ENCODE peak calls at places on chromosomes 13 and 19, in eight cellular contexts. One of them, this sample, is unnamed.

GRCh38 chr13:27830010-27830409 is 37.7 kb downstream of the GSX1 start:
- DNase-seq in ovary: peak
- DNase-seq in fibroblast of lung: peak
- DNase-seq in pancreas: peak
- DNase-seq in caudate nucleus: peak
- DNase-seq in tibial nerve: peak
- DNase-seq in brain microvascular endothelial cell: no peak
- DNase-seq in GM23338: peak
- DNase-seq in this sample: no peak

GRCh38 chr13:72953391-72953960 is 105.3 kb upstream of the KLF5 start:
- DNase-seq in ovary: no peak
- DNase-seq in fibroblast of lung: no peak
- DNase-seq in pancreas: peak
- DNase-seq in caudate nucleus: no peak
- DNase-seq in tibial nerve: no peak
- DNase-seq in brain microvascular endothelial cell: no peak
- DNase-seq in GM23338: no peak
- DNase-seq in this sample: no peak

GRCh38 chr19:54287456-54287855 is 6.5 kb upstream of the LILRB2 start:
- DNase-seq in ovary: no peak
- DNase-seq in fibroblast of lung: peak
- DNase-seq in pancreas: no peak
- DNase-seq in caudate nucleus: no peak
- DNase-seq in tibial nerve: no peak
- DNase-seq in brain microvascular endothelial cell: peak
- DNase-seq in GM23338: no peak
- DNase-seq in this sample: no peak

GRCh38 chr13:35826626-35827254 is 304.4 kb downstream of the DCLK1 start:
- DNase-seq in ovary: no peak
- DNase-seq in fibroblast of lung: no peak
- DNase-seq in pancreas: no peak
- DNase-seq in caudate nucleus: no peak
- DNase-seq in tibial nerve: no peak
- DNase-seq in brain microvascular endothelial cell: no peak
- DNase-seq in GM23338: peak
- DNase-seq in this sample: no peak

GRCh38 chr19:10848208-10848843 is at the start of gene C19orf38:
- DNase-seq in ovary: no peak
- DNase-seq in fibroblast of lung: no peak
- DNase-seq in pancreas: no peak
- DNase-seq in caudate nucleus: no peak
- DNase-seq in tibial nerve: no peak
- DNase-seq in brain microvascular endothelial cell: no peak
- DNase-seq in GM23338: no peak
- DNase-seq in this sample: no peak

GRCh38 chr13:97015661-97016350 is 21.5 kb upstream of the OXGR1 start:
- DNase-seq in ovary: no peak
- DNase-seq in fibroblast of lung: peak
- DNase-seq in pancreas: no peak
- DNase-seq in caudate nucleus: no peak
- DNase-seq in tibial nerve: no peak
- DNase-seq in brain microvascular endothelial cell: peak
- DNase-seq in GM23338: no peak
- DNase-seq in this sample: no peak

GRCh38 chr19:18777725-18778389 is 13.2 kb downstream of the COMP start:
- DNase-seq in ovary: no peak
- DNase-seq in fibroblast of lung: no peak
- DNase-seq in pancreas: peak
- DNase-seq in caudate nucleus: no peak
- DNase-seq in tibial nerve: no peak
- DNase-seq in brain microvascular endothelial cell: no peak
- DNase-seq in GM23338: no peak
- DNase-seq in this sample: no peak

GRCh38 chr19:18414504-18415176 is 4.6 kb upstream of the SSBP4 start:
- DNase-seq in ovary: peak
- DNase-seq in fibroblast of lung: no peak
- DNase-seq in pancreas: no peak
- DNase-seq in caudate nucleus: no peak
- DNase-seq in tibial nerve: no peak
- DNase-seq in brain microvascular endothelial cell: peak
- DNase-seq in GM23338: peak
- DNase-seq in this sample: no peak

GRCh38 chr13:26487781-26488180 is 69.7 kb upstream of the WASF3 start:
- DNase-seq in ovary: no peak
- DNase-seq in fibroblast of lung: no peak
- DNase-seq in pancreas: no peak
- DNase-seq in caudate nucleus: no peak
- DNase-seq in tibial nerve: no peak
- DNase-seq in brain microvascular endothelial cell: no peak
- DNase-seq in GM23338: no peak
- DNase-seq in this sample: no peak

GRCh38 chr19:58543826-58544590 is at the start of gene TRIM28:
- DNase-seq in ovary: peak
- DNase-seq in fibroblast of lung: peak
- DNase-seq in pancreas: peak
- DNase-seq in caudate nucleus: no peak
- DNase-seq in tibial nerve: peak
- DNase-seq in brain microvascular endothelial cell: peak
- DNase-seq in GM23338: peak
- DNase-seq in this sample: peak

GRCh38 chr13:21668665-21669599 is 1.9 kb upstream of the FGF9 start:
- DNase-seq in ovary: no peak
- DNase-seq in fibroblast of lung: peak
- DNase-seq in pancreas: peak
- DNase-seq in caudate nucleus: no peak
- DNase-seq in tibial nerve: no peak
- DNase-seq in brain microvascular endothelial cell: peak
- DNase-seq in GM23338: peak
- DNase-seq in this sample: no peak

GRCh38 chr13:44388427-44388826 is 14.8 kb downstream of the SERP2 start:
- DNase-seq in ovary: no peak
- DNase-seq in fibroblast of lung: no peak
- DNase-seq in pancreas: no peak
- DNase-seq in caudate nucleus: no peak
- DNase-seq in tibial nerve: no peak
- DNase-seq in brain microvascular endothelial cell: no peak
- DNase-seq in GM23338: peak
- DNase-seq in this sample: no peak

GRCh38 chr13:95217920-95218830 is 83.1 kb downstream of the ABCC4 start:
- DNase-seq in ovary: no peak
- DNase-seq in fibroblast of lung: no peak
- DNase-seq in pancreas: no peak
- DNase-seq in caudate nucleus: no peak
- DNase-seq in tibial nerve: no peak
- DNase-seq in brain microvascular endothelial cell: no peak
- DNase-seq in GM23338: no peak
- DNase-seq in this sample: no peak

GRCh38 chr13:44726214-44726613 is 150.1 kb upstream of the TSC22D1 start:
- DNase-seq in ovary: no peak
- DNase-seq in fibroblast of lung: peak
- DNase-seq in pancreas: no peak
- DNase-seq in caudate nucleus: no peak
- DNase-seq in tibial nerve: no peak
- DNase-seq in brain microvascular endothelial cell: no peak
- DNase-seq in GM23338: no peak
- DNase-seq in this sample: no peak

DNA sequence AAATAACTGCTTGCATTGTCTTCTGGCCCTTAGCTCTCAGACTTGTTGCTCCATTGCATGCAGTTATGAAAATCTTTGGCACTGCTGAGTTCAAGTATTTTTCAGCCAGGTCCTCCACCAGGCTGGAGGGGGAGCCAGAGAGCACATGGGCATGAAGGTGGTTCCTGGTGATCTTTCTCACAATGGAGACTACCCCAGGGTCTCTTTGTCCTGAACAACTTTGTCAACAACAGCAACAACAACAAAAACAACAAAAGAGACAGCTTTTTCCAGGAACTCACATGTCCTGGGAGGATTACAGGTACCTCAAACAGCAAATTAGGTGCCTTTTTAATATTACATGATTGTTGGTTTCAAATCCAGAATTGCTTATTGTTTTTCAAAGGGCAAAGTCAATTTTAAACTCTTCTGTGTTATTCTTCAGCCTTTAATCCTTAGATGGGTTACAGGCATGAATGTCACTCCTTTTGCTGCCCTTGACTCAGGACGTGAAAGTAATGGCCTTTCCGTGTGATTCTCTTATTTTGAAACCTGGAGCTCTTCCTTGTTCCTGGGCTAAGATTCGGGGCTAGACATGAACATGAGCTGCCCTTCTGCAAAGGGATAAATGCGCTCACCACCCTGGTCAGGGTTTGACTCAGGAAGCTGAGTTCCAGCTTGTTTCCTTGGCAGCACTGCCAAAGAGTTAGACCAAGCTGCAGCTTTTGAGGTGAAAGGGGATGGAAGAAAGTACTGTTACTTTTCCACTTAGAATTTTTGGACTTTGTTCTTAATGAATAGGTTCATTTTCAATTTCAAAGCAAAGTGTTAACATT is 1.8 kb downstream of the RGCC start:
- DNase-seq in ovary: no peak
- DNase-seq in fibroblast of lung: peak
- DNase-seq in pancreas: no peak
- DNase-seq in caudate nucleus: no peak
- DNase-seq in tibial nerve: no peak
- DNase-seq in brain microvascular endothelial cell: peak
- DNase-seq in GM23338: peak
- DNase-seq in this sample: peak
- H3K27ac ChIP-seq in ovary: no peak
- H3K27ac ChIP-seq in fibroblast of lung: peak
- H3K27ac ChIP-seq in pancreas: no peak
- H3K27ac ChIP-seq in caudate nucleus: peak
- H3K27ac ChIP-seq in tibial nerve: peak
- H3K27ac ChIP-seq in brain microvascular endothelial cell: no peak
- H3K27ac ChIP-seq in GM23338: no peak
- H3K27ac ChIP-seq in this sample: no peak

DNA sequence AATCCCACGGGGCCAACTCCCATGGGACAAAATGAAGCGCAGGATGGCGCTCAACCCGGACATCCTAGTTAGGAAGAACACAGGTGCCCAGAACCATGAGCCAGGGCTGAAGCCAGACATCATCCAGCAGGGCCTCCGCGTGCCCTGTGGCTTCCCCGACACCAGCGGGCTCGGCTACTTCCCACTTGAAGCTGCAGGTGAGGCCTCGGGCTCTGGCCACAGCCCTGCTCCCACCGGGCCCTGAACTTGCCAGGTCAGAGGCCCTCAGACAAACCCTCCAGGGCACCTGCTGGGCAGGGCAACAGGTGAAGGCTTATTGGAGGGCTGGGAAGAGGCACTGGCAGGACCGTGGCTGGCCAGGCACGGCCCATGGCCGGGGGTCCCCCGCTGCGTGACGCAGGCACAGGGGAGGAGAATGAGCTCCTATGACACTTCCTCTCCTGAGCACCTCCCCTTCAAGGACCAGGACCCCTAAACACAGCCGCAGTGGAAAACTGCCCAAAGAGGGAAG is 117.7 kb downstream of the STK24 start:
- DNase-seq in ovary: no peak
- DNase-seq in fibroblast of lung: no peak
- DNase-seq in pancreas: no peak
- DNase-seq in caudate nucleus: no peak
- DNase-seq in tibial nerve: no peak
- DNase-seq in brain microvascular endothelial cell: no peak
- DNase-seq in GM23338: no peak
- DNase-seq in this sample: no peak
- H3K27ac ChIP-seq in ovary: no peak
- H3K27ac ChIP-seq in fibroblast of lung: no peak
- H3K27ac ChIP-seq in pancreas: no peak
- H3K27ac ChIP-seq in caudate nucleus: no peak
- H3K27ac ChIP-seq in tibial nerve: peak
- H3K27ac ChIP-seq in brain microvascular endothelial cell: no peak
- H3K27ac ChIP-seq in GM23338: no peak
- H3K27ac ChIP-seq in this sample: no peak

GRCh38 chr13:37306778-37307544 is 201.5 kb upstream of the CSNK1A1L start:
- DNase-seq in ovary: no peak
- DNase-seq in fibroblast of lung: peak
- DNase-seq in pancreas: no peak
- DNase-seq in caudate nucleus: no peak
- DNase-seq in tibial nerve: no peak
- DNase-seq in brain microvascular endothelial cell: peak
- DNase-seq in GM23338: no peak
- DNase-seq in this sample: peak

DNA sequence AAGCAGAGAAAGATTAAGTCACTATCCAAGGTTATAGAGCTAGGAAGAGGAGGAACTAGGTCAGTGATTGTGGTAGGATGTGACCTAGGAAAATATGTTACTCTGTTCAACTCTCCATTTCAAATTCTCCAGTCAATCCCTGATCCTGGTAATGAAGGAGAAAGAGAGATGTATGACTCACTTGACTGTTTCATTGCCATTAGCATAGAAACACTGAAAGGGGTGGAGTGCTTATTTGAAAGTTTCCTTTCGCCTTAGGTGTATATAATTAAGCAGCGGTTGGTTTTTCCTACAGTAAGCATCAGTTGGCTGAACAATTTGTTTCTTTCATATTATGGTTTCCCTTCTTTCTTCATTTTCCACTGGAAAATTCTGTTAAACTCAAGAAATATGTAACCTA is 198.1 kb upstream of the CSNK1A1L start:
- DNase-seq in ovary: no peak
- DNase-seq in fibroblast of lung: no peak
- DNase-seq in pancreas: no peak
- DNase-seq in caudate nucleus: no peak
- DNase-seq in tibial nerve: no peak
- DNase-seq in brain microvascular endothelial cell: no peak
- DNase-seq in GM23338: no peak
- DNase-seq in this sample: no peak
- H3K27ac ChIP-seq in ovary: no peak
- H3K27ac ChIP-seq in fibroblast of lung: no peak
- H3K27ac ChIP-seq in pancreas: no peak
- H3K27ac ChIP-seq in caudate nucleus: no peak
- H3K27ac ChIP-seq in tibial nerve: no peak
- H3K27ac ChIP-seq in brain microvascular endothelial cell: no peak
- H3K27ac ChIP-seq in GM23338: no peak
- H3K27ac ChIP-seq in this sample: no peak

GRCh38 chr13:75795274-75795673 is 159.1 kb downstream of the LMO7 start:
- DNase-seq in ovary: no peak
- DNase-seq in fibroblast of lung: no peak
- DNase-seq in pancreas: no peak
- DNase-seq in caudate nucleus: no peak
- DNase-seq in tibial nerve: no peak
- DNase-seq in brain microvascular endothelial cell: no peak
- DNase-seq in GM23338: no peak
- DNase-seq in this sample: no peak
- H3K27ac ChIP-seq in ovary: no peak
- H3K27ac ChIP-seq in fibroblast of lung: no peak
- H3K27ac ChIP-seq in pancreas: no peak
- H3K27ac ChIP-seq in caudate nucleus: no peak
- H3K27ac ChIP-seq in tibial nerve: no peak
- H3K27ac ChIP-seq in brain microvascular endothelial cell: no peak
- H3K27ac ChIP-seq in GM23338: no peak
- H3K27ac ChIP-seq in this sample: no peak